ENCODE peak calls at places on chromosome 15, in ten cellular contexts. H, Y, D, S, M, E, I, Z, X and F are unnamed samples.
A peak's percentile ranks its signal among the peaks of the same experiment; 100 is the strongest.

GRCh38 chr15:29480278-29480677 is 210.7 kb upstream of the NSMCE3 start:
- DNase-seq in H (no peak), Y (no peak), D (no peak), S (no peak), M (no peak), E (no peak), I (no peak), Z (no peak), X (no peak), F (no peak)

GRCh38 chr15:34065261-34065660 is 26.3 kb upstream of the AVEN start:
- DNase-seq in H (no peak), Y (no peak), D (no peak), S (no peak), M (no peak), E (no peak), I (no peak), Z (no peak), X (no peak), F (no peak)

GRCh38 chr15:29687939-29688884 is 134.1 kb downstream of the TJP1 start:
- DNase-seq in H (no peak), Y (peak; percentile 19), D (no peak), S (peak; percentile 79), M (no peak), E (no peak), I (no peak), Z (no peak), X (no peak), F (no peak)

GRCh38 chr15:91694131-91694828 is 159.2 kb upstream of the SLCO3A1 start:
- DNase-seq in H (peak; percentile 51), Y (no peak), D (no peak), S (no peak), M (no peak), E (no peak), I (no peak), Z (no peak), X (no peak), F (no peak)

GRCh38 chr15:60442763-60443162 is 36.2 kb downstream of the ICE2 start:
- DNase-seq in H (no peak), Y (no peak), D (no peak), S (no peak), M (no peak), E (no peak), I (no peak), Z (no peak), X (no peak), F (no peak)

GRCh38 chr15:31571676-31572075 is 245.0 kb downstream of the KLF13 start:
- DNase-seq in H (no peak), Y (no peak), D (no peak), S (no peak), M (no peak), E (no peak), I (no peak), Z (no peak), X (no peak), F (peak; percentile 29)

GRCh38 chr15:37098468-37099320 is 1.7 kb downstream of the MEIS2 start:
- DNase-seq in H (peak; percentile 54), Y (peak; percentile 57), D (no peak), S (no peak), M (peak; percentile 47), E (no peak), I (no peak), Z (no peak), X (peak; percentile 71), F (peak; percentile 27)

GRCh38 chr15:88178631-88179030 is 77.9 kb downstream of the NTRK3 start:
- DNase-seq in H (no peak), Y (no peak), D (no peak), S (no peak), M (no peak), E (no peak), I (no peak), Z (no peak), X (no peak), F (no peak)

GRCh38 chr15:90028376-90028775 is 27.3 kb downstream of the ZNF710 start:
- DNase-seq in H (no peak), Y (no peak), D (no peak), S (no peak), M (no peak), E (no peak), I (no peak), Z (no peak), X (no peak), F (no peak)

GRCh38 chr15:77563768-77564167 is 68.9 kb downstream of the LINGO1 start:
- DNase-seq in H (no peak), Y (no peak), D (no peak), S (no peak), M (no peak), E (no peak), I (no peak), Z (no peak), X (no peak), F (no peak)

GRCh38 chr15:90918034-90918788 is 14.1 kb downstream of the HDDC3 start:
- DNase-seq in H (no peak), Y (no peak), D (no peak), S (no peak), M (no peak), E (no peak), I (no peak), Z (no peak), X (no peak), F (no peak)

GRCh38 chr15:99409097-99409473 is 156.7 kb upstream of the MEF2A start:
- DNase-seq in H (peak; percentile 64), Y (no peak), D (peak; percentile 66), S (peak; percentile 65), M (no peak), E (no peak), I (peak; percentile 16), Z (no peak), X (peak; percentile 63), F (peak; percentile 69)

GRCh38 chr15:79310612-79310984 is 314 bp upstream of the TMED3 start:
- DNase-seq in H (no peak), Y (no peak), D (peak; percentile 9), S (no peak), M (no peak), E (no peak), I (peak; percentile 13), Z (no peak), X (no peak), F (no peak)

GRCh38 chr15:42082832-42083604 is 11.3 kb downstream of the PLA2G4D start:
- DNase-seq in H (no peak), Y (no peak), D (no peak), S (peak; percentile 24), M (no peak), E (no peak), I (no peak), Z (no peak), X (no peak), F (no peak)

GRCh38 chr15:65082303-65082958 is 5.9 kb downstream of the KBTBD13 start:
- DNase-seq in H (no peak), Y (peak; percentile 57), D (no peak), S (no peak), M (no peak), E (no peak), I (no peak), Z (no peak), X (no peak), F (peak; percentile 69)

GRCh38 chr15:92882697-92883642 is 17.2 kb upstream of the CHD2 start:
- DNase-seq in H (peak; percentile 43), Y (peak; percentile 46), D (no peak), S (no peak), M (no peak), E (no peak), I (no peak), Z (peak; percentile 19), X (peak; percentile 40), F (peak; percentile 32)

GRCh38 chr15:62877276-62877857 is 165.2 kb upstream of the TPM1 start:
- DNase-seq in H (no peak), Y (no peak), D (no peak), S (no peak), M (no peak), E (no peak), I (no peak), Z (no peak), X (no peak), F (no peak)

GRCh38 chr15:39719109-39719508 is 63.5 kb downstream of the FSIP1 start:
- DNase-seq in H (no peak), Y (no peak), D (no peak), S (no peak), M (no peak), E (no peak), I (no peak), Z (no peak), X (no peak), F (no peak)

GRCh38 chr15:95196176-95196915 is 965.0 kb downstream of the MCTP2 start:
- DNase-seq in H (no peak), Y (no peak), D (no peak), S (no peak), M (no peak), E (no peak), I (peak; percentile 62), Z (no peak), X (no peak), F (no peak)

GRCh38 chr15:47862402-47862801 is 145.1 kb downstream of the SEMA6D start:
- DNase-seq in H (no peak), Y (no peak), D (no peak), S (no peak), M (peak; percentile 10), E (no peak), I (no peak), Z (no peak), X (peak; percentile 25), F (no peak)

GRCh38 chr15:74216949-74217348 is 14.4 kb upstream of the STRA6 start:
- DNase-seq in H (no peak), Y (no peak), D (no peak), S (no peak), M (no peak), E (no peak), I (no peak), Z (no peak), X (no peak), F (no peak)

GRCh38 chr15:28952666-28953491 is 67.1 kb downstream of the APBA2 start:
- DNase-seq in H (no peak), Y (no peak), D (no peak), S (no peak), M (no peak), E (no peak), I (no peak), Z (no peak), X (no peak), F (no peak)

GRCh38 chr15:31268911-31269784 is 57.5 kb upstream of the KLF13 start:
- DNase-seq in H (no peak), Y (no peak), D (no peak), S (peak; percentile 8), M (no peak), E (no peak), I (no peak), Z (no peak), X (no peak), F (peak; percentile 2)

GRCh38 chr15:33675246-33675645 is 293.1 kb upstream of the CHRM5 start:
- DNase-seq in H (no peak), Y (no peak), D (no peak), S (no peak), M (no peak), E (no peak), I (peak; percentile 15), Z (no peak), X (peak; percentile 55), F (peak; percentile 49)

GRCh38 chr15:69305933-69306568 is 7.3 kb downstream of the PAQR5 start:
- DNase-seq in H (no peak), Y (no peak), D (no peak), S (no peak), M (no peak), E (no peak), I (no peak), Z (no peak), X (no peak), F (no peak)